ENCODE peak calls at places on chromosomes 7 and 10, in four cellular contexts. A is HCT116, R is tibial nerve, Y is breast epithelium. V is an unnamed sample.

GRCh38 chr7:101035941-101036340 is 16.1 kb downstream of the MUC17 start:
- DNase-seq in A (no peak), Y (no peak), R (no peak), V (no peak)

GRCh38 chr10:78071140-78071856 is 37.6 kb downstream of the RPS24 start:
- DNase-seq in Y (no peak), R (no peak), A (no peak), V (no peak)

GRCh38 chr10:63438506-63439498 is 27.0 kb downstream of the JMJD1C start:
- DNase-seq in Y (no peak), A (peak), R (no peak), V (no peak)

GRCh38 chr7:64877714-64878610 is 25.1 kb upstream of the ZNF273 start:
- DNase-seq in A (no peak), R (no peak), Y (no peak), V (peak)

GRCh38 chr7:4416436-4417092 is 265.5 kb upstream of the FOXK1 start:
- DNase-seq in Y (no peak), R (no peak), A (no peak), V (no peak)

GRCh38 chr10:50385610-50386009 is 134.3 kb upstream of the ASAH2 start:
- DNase-seq in R (peak), A (no peak), Y (peak), V (no peak)

GRCh38 chr7:139797607-139798006 is 19.8 kb upstream of the HIPK2 start:
- DNase-seq in A (no peak), Y (no peak), R (no peak), V (no peak)

GRCh38 chr7:129134356-129134972 is 10.0 kb upstream of the TSPAN33 start:
- DNase-seq in A (no peak), R (no peak), Y (no peak), V (no peak)

GRCh38 chr7:33108591-33108930 is 643 bp downstream of the RP9 start:
- DNase-seq in A (no peak), Y (no peak), R (no peak), V (no peak)

DNA sequence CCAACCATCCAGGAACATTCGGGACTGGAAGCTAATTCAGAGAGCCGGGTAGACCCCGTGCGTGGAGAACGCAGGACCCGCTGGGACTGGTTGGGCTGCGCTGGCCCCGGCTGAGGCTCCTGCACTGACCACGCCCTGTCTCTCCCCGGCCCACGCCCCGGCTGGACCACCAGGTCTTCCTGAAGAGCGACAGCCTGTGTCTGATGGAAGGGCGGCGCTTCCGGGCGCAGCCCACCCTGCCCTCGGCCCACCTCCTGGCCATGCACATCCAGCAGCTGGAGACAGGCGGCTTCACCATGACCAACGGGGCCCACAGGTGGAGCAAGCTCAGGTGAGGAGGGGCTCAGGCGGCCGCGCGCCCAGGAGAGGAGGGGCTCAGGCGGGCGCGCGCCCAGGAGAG is 10.2 kb upstream of the UTF1 start:
- DNase-seq in R (no peak), A (no peak), Y (no peak), V (no peak)
- H3K4me3 ChIP-seq in R (no peak), A (no peak), Y (no peak), V (no peak)

GRCh38 chr7:17212188-17212587 is 86.3 kb upstream of the AHR start:
- DNase-seq in R (no peak), A (no peak), Y (no peak), V (no peak)
- H3K4me3 ChIP-seq in R (no peak), A (no peak), Y (no peak), V (no peak)

GRCh38 chr10:13708256-13708990 is 121.7 kb downstream of the PRPF18 start:
- DNase-seq in R (no peak), Y (peak), A (no peak), V (no peak)
- H3K4me3 ChIP-seq in R (peak), Y (no peak), A (no peak), V (peak)

DNA sequence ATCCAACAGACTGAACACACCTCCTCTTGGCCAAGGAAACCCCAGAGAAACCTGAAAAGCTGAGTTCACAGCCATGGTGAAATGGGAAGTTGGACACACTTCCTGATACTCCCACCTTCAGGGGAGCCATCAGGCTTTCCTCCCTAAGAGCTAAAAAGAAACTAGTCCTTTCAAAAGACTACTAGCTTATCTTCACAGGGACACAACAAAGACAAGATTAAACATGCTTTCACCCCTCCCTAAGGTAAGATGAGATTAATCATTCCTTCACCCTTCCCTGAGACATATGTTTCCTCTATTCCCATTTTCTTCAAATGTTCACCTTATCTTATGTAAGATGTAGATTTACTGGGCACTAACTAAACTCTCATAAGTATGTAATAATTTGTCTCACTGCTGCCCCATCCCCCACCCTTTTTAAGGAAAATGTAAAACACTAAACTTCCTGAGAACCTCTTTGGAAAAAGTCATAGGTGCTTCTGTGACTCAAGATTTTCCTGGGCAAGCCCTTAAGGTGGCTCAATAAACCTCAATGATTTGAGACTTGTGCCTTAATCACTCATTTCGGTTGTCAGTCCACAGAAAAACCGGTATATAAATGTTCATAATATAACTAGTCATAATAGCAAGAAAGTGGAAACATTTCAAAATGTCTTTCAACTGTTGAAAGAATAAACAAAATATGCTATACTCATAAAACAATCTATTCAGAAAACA is 40.5 kb downstream of the HTR7 start:
- DNase-seq in Y (no peak), R (no peak), A (no peak), V (no peak)
- H3K4me3 ChIP-seq in Y (no peak), R (no peak), A (no peak), V (no peak)

GRCh38 chr10:80104066-80104926 is 25.8 kb downstream of the TMEM254 start:
- DNase-seq in R (peak), A (no peak), Y (no peak), V (peak)
- H3K4me3 ChIP-seq in R (no peak), A (no peak), Y (no peak), V (no peak)

DNA sequence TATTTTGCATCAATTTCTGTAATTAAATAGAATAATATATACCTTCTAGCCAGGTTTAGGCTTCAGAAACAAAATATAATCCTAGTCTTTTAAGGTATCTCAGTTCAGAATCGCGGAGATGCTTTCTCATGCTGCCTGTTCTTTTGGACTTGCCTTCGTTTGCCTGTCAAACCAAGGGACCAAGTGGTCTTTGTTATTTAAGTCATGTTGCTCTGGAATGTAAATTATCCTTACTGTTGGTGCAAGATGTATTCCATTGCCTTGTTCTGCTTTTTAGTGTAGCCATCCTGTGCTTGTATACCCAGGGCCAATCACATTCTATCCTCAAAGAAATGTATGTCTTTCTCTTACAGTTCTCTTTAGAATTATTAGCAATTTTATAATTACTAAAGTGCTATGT is 1.1 kb upstream of the GIMAP4 start:
- DNase-seq in Y (no peak), R (no peak), A (no peak), V (no peak)
- H3K4me3 ChIP-seq in Y (no peak), R (no peak), A (no peak), V (no peak)

V was measured in right atrium auricular region.